ENCODE peak calls at places on chromosomes 6 and 20, in five cellular contexts. One of them, this sample, is unnamed.

GRCh38 chr6:117303323-117303722 is 38.0 kb downstream of the VGLL2 start:
- DNase-seq in stimulated activated CD4-positive, alpha-beta T cell treated with anti-CD3 and anti-CD28 coated beads, Interleukin-1b, Interleukin-23, amount 100 ng/mL, for 24 hours: no peak
- DNase-seq in RWPE1: no peak
- DNase-seq in COR-L47: no peak
- DNase-seq in activated CD8-positive, alpha-beta memory T cell treated with anti-CD3 and anti-CD28 coated beads, Interleukin-2, amount 10 ng/mL, durations not matched to agents 7 days and 5 days: no peak
- DNase-seq in this sample: no peak

GRCh38 chr6:16713597-16713996 is 47.7 kb downstream of the ATXN1 start:
- DNase-seq in stimulated activated CD4-positive, alpha-beta T cell treated with anti-CD3 and anti-CD28 coated beads, Interleukin-1b, Interleukin-23, amount 100 ng/mL, for 24 hours: no peak
- DNase-seq in RWPE1: no peak
- DNase-seq in COR-L47: no peak
- DNase-seq in activated CD8-positive, alpha-beta memory T cell treated with anti-CD3 and anti-CD28 coated beads, Interleukin-2, amount 10 ng/mL, durations not matched to agents 7 days and 5 days: no peak
- DNase-seq in this sample: no peak

GRCh38 chr6:54813901-54814300 is 32.7 kb upstream of the FAM83B start:
- DNase-seq in stimulated activated CD4-positive, alpha-beta T cell treated with anti-CD3 and anti-CD28 coated beads, Interleukin-1b, Interleukin-23, amount 100 ng/mL, for 24 hours: no peak
- DNase-seq in RWPE1: no peak
- DNase-seq in COR-L47: peak; percentile 21
- DNase-seq in activated CD8-positive, alpha-beta memory T cell treated with anti-CD3 and anti-CD28 coated beads, Interleukin-2, amount 10 ng/mL, durations not matched to agents 7 days and 5 days: no peak
- DNase-seq in this sample: no peak

GRCh38 chr20:57746832-57747404 is 37.1 kb upstream of the PMEPA1 start:
- DNase-seq in stimulated activated CD4-positive, alpha-beta T cell treated with anti-CD3 and anti-CD28 coated beads, Interleukin-1b, Interleukin-23, amount 100 ng/mL, for 24 hours: no peak
- DNase-seq in RWPE1: no peak
- DNase-seq in COR-L47: no peak
- DNase-seq in activated CD8-positive, alpha-beta memory T cell treated with anti-CD3 and anti-CD28 coated beads, Interleukin-2, amount 10 ng/mL, durations not matched to agents 7 days and 5 days: no peak
- DNase-seq in this sample: no peak

GRCh38 chr6:136525586-136526195 is 24.5 kb downstream of the MAP7 start:
- DNase-seq in stimulated activated CD4-positive, alpha-beta T cell treated with anti-CD3 and anti-CD28 coated beads, Interleukin-1b, Interleukin-23, amount 100 ng/mL, for 24 hours: no peak
- DNase-seq in RWPE1: no peak
- DNase-seq in COR-L47: no peak
- DNase-seq in activated CD8-positive, alpha-beta memory T cell treated with anti-CD3 and anti-CD28 coated beads, Interleukin-2, amount 10 ng/mL, durations not matched to agents 7 days and 5 days: no peak
- DNase-seq in this sample: no peak

GRCh38 chr6:107489636-107490567 is at the start of gene SOBP:
- DNase-seq in stimulated activated CD4-positive, alpha-beta T cell treated with anti-CD3 and anti-CD28 coated beads, Interleukin-1b, Interleukin-23, amount 100 ng/mL, for 24 hours: no peak
- DNase-seq in RWPE1: peak; percentile 14
- DNase-seq in COR-L47: peak; percentile 46
- DNase-seq in activated CD8-positive, alpha-beta memory T cell treated with anti-CD3 and anti-CD28 coated beads, Interleukin-2, amount 10 ng/mL, durations not matched to agents 7 days and 5 days: peak; percentile 51
- DNase-seq in this sample: peak; percentile 17

GRCh38 chr20:37257993-37258392 is 3.6 kb downstream of the GHRH start:
- DNase-seq in stimulated activated CD4-positive, alpha-beta T cell treated with anti-CD3 and anti-CD28 coated beads, Interleukin-1b, Interleukin-23, amount 100 ng/mL, for 24 hours: no peak
- DNase-seq in RWPE1: no peak
- DNase-seq in COR-L47: peak; percentile 45
- DNase-seq in activated CD8-positive, alpha-beta memory T cell treated with anti-CD3 and anti-CD28 coated beads, Interleukin-2, amount 10 ng/mL, durations not matched to agents 7 days and 5 days: no peak
- DNase-seq in this sample: no peak

GRCh38 chr6:71489736-71490135 is 201.1 kb downstream of the OGFRL1 start:
- DNase-seq in stimulated activated CD4-positive, alpha-beta T cell treated with anti-CD3 and anti-CD28 coated beads, Interleukin-1b, Interleukin-23, amount 100 ng/mL, for 24 hours: no peak
- DNase-seq in RWPE1: peak; percentile 79
- DNase-seq in COR-L47: no peak
- DNase-seq in activated CD8-positive, alpha-beta memory T cell treated with anti-CD3 and anti-CD28 coated beads, Interleukin-2, amount 10 ng/mL, durations not matched to agents 7 days and 5 days: no peak
- DNase-seq in this sample: peak; percentile 46

GRCh38 chr6:113997106-113997505 is 26.2 kb upstream of the HDAC2 start:
- DNase-seq in stimulated activated CD4-positive, alpha-beta T cell treated with anti-CD3 and anti-CD28 coated beads, Interleukin-1b, Interleukin-23, amount 100 ng/mL, for 24 hours: no peak
- DNase-seq in RWPE1: peak; percentile 73
- DNase-seq in COR-L47: no peak
- DNase-seq in activated CD8-positive, alpha-beta memory T cell treated with anti-CD3 and anti-CD28 coated beads, Interleukin-2, amount 10 ng/mL, durations not matched to agents 7 days and 5 days: no peak
- DNase-seq in this sample: peak; percentile 64

GRCh38 chr20:12112665-12113064 is 195.0 kb downstream of the BTBD3 start:
- DNase-seq in stimulated activated CD4-positive, alpha-beta T cell treated with anti-CD3 and anti-CD28 coated beads, Interleukin-1b, Interleukin-23, amount 100 ng/mL, for 24 hours: no peak
- DNase-seq in RWPE1: no peak
- DNase-seq in COR-L47: no peak
- DNase-seq in activated CD8-positive, alpha-beta memory T cell treated with anti-CD3 and anti-CD28 coated beads, Interleukin-2, amount 10 ng/mL, durations not matched to agents 7 days and 5 days: no peak
- DNase-seq in this sample: no peak

GRCh38 chr6:20866940-20867630 is 332.8 kb downstream of the CDKAL1 start:
- DNase-seq in stimulated activated CD4-positive, alpha-beta T cell treated with anti-CD3 and anti-CD28 coated beads, Interleukin-1b, Interleukin-23, amount 100 ng/mL, for 24 hours: no peak
- DNase-seq in RWPE1: no peak
- DNase-seq in COR-L47: no peak
- DNase-seq in activated CD8-positive, alpha-beta memory T cell treated with anti-CD3 and anti-CD28 coated beads, Interleukin-2, amount 10 ng/mL, durations not matched to agents 7 days and 5 days: no peak
- DNase-seq in this sample: no peak

GRCh38 chr20:39048000-39048696 is 86.0 kb downstream of the DHX35 start:
- DNase-seq in stimulated activated CD4-positive, alpha-beta T cell treated with anti-CD3 and anti-CD28 coated beads, Interleukin-1b, Interleukin-23, amount 100 ng/mL, for 24 hours: peak; percentile 52
- DNase-seq in RWPE1: peak; percentile 86
- DNase-seq in COR-L47: peak; percentile 60
- DNase-seq in activated CD8-positive, alpha-beta memory T cell treated with anti-CD3 and anti-CD28 coated beads, Interleukin-2, amount 10 ng/mL, durations not matched to agents 7 days and 5 days: peak; percentile 81
- DNase-seq in this sample: peak; percentile 97

This sample was measured in HTR-8/SVneo.